ENCODE peak calls at places on chromosome 5, in five cellular contexts. Z is GM23248, W is IMR-90, Q is stomach, P is neural progenitor cell. D is an unnamed sample.

GRCh38 chr5:160119142-160119904 is at the start of gene PWWP2A:
- DNase-seq in Z (peak), W (peak), Q (peak), P (peak), D (peak)

GRCh38 chr5:172788771-172789686 is 18.0 kb upstream of the DUSP1 start:
- DNase-seq in Z (peak), W (no peak), Q (peak), P (no peak), D (peak)

GRCh38 chr5:61817472-61818326 is 485.6 kb downstream of the ZSWIM6 start:
- DNase-seq in Z (peak), W (peak), Q (peak), P (peak), D (peak)

GRCh38 chr5:10682801-10683525 is 78.1 kb downstream of the DAP start:
- DNase-seq in Z (no peak), W (no peak), Q (no peak), P (no peak), D (no peak)

GRCh38 chr5:168328804-168329203 is 37.4 kb downstream of the WWC1 start:
- DNase-seq in Z (no peak), W (peak), Q (peak), P (peak), D (no peak)

GRCh38 chr5:61139094-61139873 is 23.0 kb downstream of the SMIM15 start:
- DNase-seq in Z (peak), W (no peak), Q (no peak), P (no peak), D (no peak)

GRCh38 chr5:126139773-126140172 is 283.4 kb upstream of the GRAMD2B start:
- DNase-seq in Z (peak), W (peak), Q (no peak), P (no peak), D (no peak)

GRCh38 chr5:180644825-180645608 is 4.4 kb downstream of the FLT4 start:
- DNase-seq in Z (no peak), W (no peak), Q (no peak), P (no peak), D (no peak)

GRCh38 chr5:68444833-68445232 is 229.3 kb downstream of the PIK3R1 start:
- DNase-seq in Z (no peak), W (no peak), Q (no peak), P (no peak), D (no peak)

GRCh38 chr5:159095882-159096554 is 3.7 kb downstream of the EBF1 start:
- DNase-seq in Z (no peak), W (no peak), Q (no peak), P (peak), D (no peak)

GRCh38 chr5:134083517-134083916 is 31.0 kb upstream of the TCF7 start:
- DNase-seq in Z (peak), W (peak), Q (no peak), P (no peak), D (no peak)

GRCh38 chr5:167696558-167697314 is 594.7 kb upstream of the WWC1 start:
- DNase-seq in Z (no peak), W (no peak), Q (no peak), P (no peak), D (no peak)

GRCh38 chr5:94776167-94776566 is 157.7 kb downstream of the SLF1 start:
- DNase-seq in Z (peak), W (no peak), Q (no peak), P (no peak), D (no peak)

GRCh38 chr5:101534486-101535110 is 631.5 kb upstream of the ST8SIA4 start:
- DNase-seq in Z (peak), W (peak), Q (no peak), P (peak), D (no peak)

GRCh38 chr5:154478752-154479159 is 729 bp upstream of the HAND1 start:
- DNase-seq in Z (no peak), W (no peak), Q (no peak), P (peak), D (no peak)

GRCh38 chr5:5335708-5336211 is 86.7 kb upstream of the ICE1 start:
- DNase-seq in Z (peak), W (peak), Q (no peak), P (peak), D (no peak)

GRCh38 chr5:139468421-139468931 is 2.3 kb upstream of the SMIM33 start:
- DNase-seq in Z (peak), W (no peak), Q (no peak), P (peak), D (no peak)

GRCh38 chr5:115459844-115460243 is 84.7 kb downstream of the FEM1C start:
- DNase-seq in Z (peak), W (peak), Q (no peak), P (no peak), D (peak)

GRCh38 chr5:111779260-111780254 is 22.6 kb upstream of the NREP start:
- DNase-seq in Z (peak), W (peak), Q (no peak), P (no peak), D (peak)

GRCh38 chr5:58497956-58498942 is 7.0 kb downstream of the GAPT start:
- DNase-seq in Z (peak), W (peak), Q (peak), P (peak), D (peak)

GRCh38 chr5:10828241-10828640 is 67.2 kb upstream of the DAP start:
- DNase-seq in Z (peak), W (peak), Q (no peak), P (no peak), D (no peak)

GRCh38 chr5:1746371-1747078 is 53.1 kb downstream of the MRPL36 start:
- DNase-seq in Z (no peak), W (no peak), Q (no peak), P (no peak), D (peak)

GRCh38 chr5:179986328-179986727 is 78.6 kb upstream of the TBC1D9B start:
- DNase-seq in Z (no peak), W (no peak), Q (no peak), P (no peak), D (no peak)

GRCh38 chr5:10485142-10485795 is 43.6 kb downstream of the ROPN1L start:
- DNase-seq in Z (no peak), W (peak), Q (peak), P (no peak), D (peak)

GRCh38 chr5:73445708-73446630 is 2.6 kb downstream of the FOXD1 start:
- DNase-seq in Z (peak), W (no peak), Q (no peak), P (no peak), D (no peak)

GRCh38 chr5:73442152-73442860 is 6.3 kb downstream of the FOXD1 start:
- DNase-seq in Z (peak), W (no peak), Q (no peak), P (peak), D (no peak)

GRCh38 chr5:73444499-73445432 is 3.8 kb downstream of the FOXD1 start:
- DNase-seq in Z (peak), W (no peak), Q (no peak), P (peak), D (no peak)

GRCh38 chr5:73442960-73443627 is 5.5 kb downstream of the FOXD1 start:
- DNase-seq in Z (no peak), W (peak), Q (no peak), P (peak), D (no peak)

DNA sequence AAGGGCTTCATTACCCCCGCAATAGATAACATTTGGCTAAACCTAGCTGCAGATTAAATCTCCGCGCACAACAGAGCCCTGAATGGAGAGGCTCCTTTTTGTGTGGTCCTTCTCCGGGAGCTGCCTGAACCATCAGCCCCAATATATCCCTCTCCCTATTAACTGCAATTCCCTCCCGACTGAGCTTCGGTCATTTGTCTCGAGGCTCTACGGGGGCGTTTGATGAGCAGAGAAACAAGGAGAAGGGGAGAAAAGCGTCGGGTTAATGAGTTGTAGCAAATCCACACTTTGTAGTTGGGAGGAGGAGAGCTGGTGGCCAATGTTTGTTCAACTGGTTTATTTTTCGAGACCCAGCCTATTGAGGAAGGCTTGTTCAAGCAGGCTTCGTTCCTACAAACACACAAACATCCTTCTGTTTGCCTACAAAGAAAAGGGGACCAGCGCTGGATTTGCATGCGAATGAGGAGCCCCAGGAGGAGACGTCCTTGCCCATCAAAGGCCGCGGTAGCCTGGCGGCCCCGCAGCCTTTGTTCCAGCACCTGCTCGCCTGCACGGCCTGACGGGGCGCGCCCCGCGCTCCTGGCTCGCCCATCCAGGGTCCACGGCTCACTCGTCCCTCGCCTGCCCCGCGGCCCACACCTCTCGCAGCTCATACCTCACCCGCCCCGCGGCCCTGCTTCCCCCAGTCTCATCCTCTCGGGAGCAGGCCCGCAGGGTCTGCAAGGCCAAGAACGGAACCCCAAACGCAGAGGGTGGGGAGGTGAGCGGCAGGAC is 4.7 kb downstream of the FOXD1 start:
- DNase-seq in Z (peak), W (no peak), Q (no peak), P (peak), D (no peak)
- H3K4me3 ChIP-seq in Z (peak), W (peak), Q (no peak), P (peak), D (no peak)

DNA sequence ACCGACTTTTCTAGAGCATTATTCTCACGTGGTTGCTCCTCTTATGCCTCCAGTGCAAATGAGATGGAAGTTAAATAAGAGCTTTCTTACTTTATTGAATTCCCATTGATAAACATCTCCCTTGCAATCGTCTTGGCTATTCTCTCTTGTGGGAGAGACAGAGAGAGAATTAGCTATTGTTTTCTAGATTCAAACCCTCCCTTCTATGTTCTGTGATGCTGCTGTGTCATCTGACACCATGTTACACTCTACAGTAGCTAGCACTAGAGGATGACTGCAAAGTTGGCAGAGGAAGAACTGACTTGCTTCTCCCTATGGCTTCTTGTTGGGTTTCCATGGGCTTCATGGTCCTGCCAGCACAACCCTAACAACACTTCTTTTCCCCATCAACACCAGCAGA is 134.6 kb upstream of the RANBP3L start:
- DNase-seq in Z (no peak), W (no peak), Q (no peak), P (no peak), D (no peak)
- H3K4me3 ChIP-seq in Z (no peak), W (no peak), Q (no peak), P (no peak), D (no peak)

GRCh38 chr5:50813691-50814090 is 147.3 kb downstream of the PARP8 start:
- DNase-seq in Z (no peak), W (no peak), Q (no peak), P (no peak), D (no peak)

GRCh38 chr5:50807661-50808060 is 141.2 kb downstream of the PARP8 start:
- DNase-seq in Z (no peak), W (peak), Q (no peak), P (no peak), D (no peak)

DNA sequence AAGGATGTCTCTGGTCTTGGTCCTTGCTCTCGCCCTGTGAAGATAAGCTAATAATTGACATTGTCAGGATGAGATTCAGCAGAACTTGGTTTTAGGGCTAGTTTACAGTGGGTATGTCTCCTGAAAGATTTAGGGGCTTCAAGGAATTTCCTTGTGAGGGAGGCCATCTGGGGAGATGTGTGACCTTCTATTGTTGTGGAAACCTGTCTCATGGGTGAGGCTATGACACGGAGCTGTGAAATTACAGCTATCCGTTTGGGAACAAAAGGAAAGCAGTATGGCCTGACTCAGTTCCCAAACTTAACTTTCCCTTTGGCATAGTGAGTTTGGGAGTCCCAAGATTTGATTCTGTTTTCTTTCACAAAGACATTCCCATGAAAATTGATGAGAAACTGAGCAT is 142.0 kb downstream of the PARP8 start:
- DNase-seq in Z (no peak), W (no peak), Q (no peak), P (no peak), D (no peak)
- H3K4me3 ChIP-seq in Z (no peak), W (no peak), Q (no peak), P (no peak), D (no peak)

GRCh38 chr5:175343292-175343691 is 100.7 kb downstream of the DRD1 start:
- DNase-seq in Z (no peak), W (no peak), Q (no peak), P (no peak), D (no peak)

GRCh38 chr5:175351126-175351525 is 92.9 kb downstream of the DRD1 start:
- DNase-seq in Z (no peak), W (no peak), Q (no peak), P (no peak), D (no peak)

GRCh38 chr5:175344331-175345200 is 99.4 kb downstream of the DRD1 start:
- DNase-seq in Z (peak), W (peak), Q (no peak), P (no peak), D (no peak)

GRCh38 chr5:175347027-175347426 is 97.0 kb downstream of the DRD1 start:
- DNase-seq in Z (peak), W (peak), Q (no peak), P (peak), D (no peak)

DNA sequence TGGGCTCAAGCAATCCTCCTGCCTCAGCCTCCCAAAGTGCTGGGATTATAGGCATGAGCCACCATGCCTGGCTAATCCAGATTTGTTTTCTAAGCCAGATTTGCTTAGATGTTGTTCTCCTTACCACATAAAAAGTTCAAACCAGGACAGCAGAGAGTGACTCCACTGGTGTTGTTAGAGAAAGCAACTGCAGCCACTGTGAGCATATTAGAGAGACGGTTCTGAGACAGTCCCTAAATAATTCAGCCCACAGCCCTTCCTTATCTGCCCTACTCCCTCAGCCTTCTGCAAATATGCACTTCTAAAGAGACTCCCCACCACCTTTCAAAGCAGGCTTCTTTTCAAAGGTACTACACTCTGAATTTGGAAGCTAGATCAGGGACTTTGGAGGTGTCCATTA is 96.1 kb downstream of the DRD1 start:
- DNase-seq in Z (no peak), W (no peak), Q (no peak), P (no peak), D (no peak)
- H3K4me3 ChIP-seq in Z (no peak), W (no peak), Q (no peak), P (no peak), D (no peak)

DNA sequence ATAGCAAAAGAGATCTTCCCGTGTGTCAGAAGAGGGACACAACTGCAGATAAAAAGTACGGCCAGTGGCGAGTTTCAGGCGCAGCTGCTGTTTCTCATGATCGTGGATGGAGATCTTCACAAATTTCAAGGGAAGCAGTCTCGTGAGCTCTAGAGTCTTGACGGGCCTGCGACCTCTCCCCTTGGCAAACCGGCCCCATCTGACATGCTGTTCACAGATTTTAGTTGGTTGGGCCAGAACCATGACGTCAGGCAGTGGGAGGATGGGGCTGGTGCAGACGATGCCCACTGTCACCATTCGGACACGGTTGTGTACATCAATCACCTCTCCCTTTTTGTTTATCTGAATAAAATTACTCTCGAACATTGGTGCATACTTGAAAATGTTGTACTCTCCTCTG is 396 bp downstream of the GARIN3 start:
- DNase-seq in Z (no peak), W (no peak), Q (no peak), P (no peak), D (no peak)
- H3K4me3 ChIP-seq in Z (no peak), W (no peak), Q (no peak), P (no peak), D (no peak)

GRCh38 chr5:83542839-83543238 is 71.3 kb downstream of the VCAN start:
- DNase-seq in Z (no peak), W (no peak), Q (no peak), P (no peak), D (no peak)
- H3K4me3 ChIP-seq in Z (no peak), W (no peak), Q (no peak), P (no peak), D (no peak)

GRCh38 chr5:51389326-51389581 is 6.0 kb downstream of the ISL1 start:
- DNase-seq in Z (no peak), W (no peak), Q (no peak), P (peak), D (no peak)
- H3K4me3 ChIP-seq in Z (no peak), W (no peak), Q (peak), P (peak), D (no peak)